ENCODE peak calls at places on chromosomes 11 and 22, in five cellular contexts. B, W, I, V and X are unnamed samples.

GRCh38 chr22:29269731-29270474 is 1.8 kb downstream of the EWSR1 start:
- DNase-seq in B (peak; percentile 61), W (peak; percentile 28), I (peak; percentile 18), V (no peak), X (no peak)

GRCh38 chr11:7982582-7983119 is 4.5 kb upstream of the EIF3F start:
- DNase-seq in B (no peak), W (no peak), I (no peak), V (no peak), X (no peak)

GRCh38 chr11:116736763-116737162 is 36.0 kb downstream of the BUD13 start:
- DNase-seq in B (no peak), W (no peak), I (peak; percentile 16), V (no peak), X (no peak)

GRCh38 chr11:118241191-118242098 is 10.7 kb downstream of the MPZL3 start:
- DNase-seq in B (no peak), W (no peak), I (peak; percentile 57), V (no peak), X (peak; percentile 33)

GRCh38 chr11:2825886-2826678 is 59.5 kb downstream of the CDKN1C start:
- DNase-seq in B (peak; percentile 94), W (peak; percentile 93), I (peak; percentile 94), V (peak; percentile 45), X (no peak)

GRCh38 chr11:122809861-122810260 is 28.4 kb upstream of the CRTAM start:
- DNase-seq in B (no peak), W (no peak), I (no peak), V (no peak), X (no peak)

GRCh38 chr11:123137496-123138270 is 57.4 kb downstream of the CLMP start:
- DNase-seq in B (peak; percentile 96), W (peak; percentile 87), I (no peak), V (peak; percentile 76), X (no peak)

GRCh38 chr11:73281201-73281741 is 9.1 kb downstream of the P2RY6 start:
- DNase-seq in B (no peak), W (no peak), I (no peak), V (no peak), X (no peak)

GRCh38 chr11:73366953-73367352 is 9.2 kb upstream of the RELT start:
- DNase-seq in B (no peak), W (no peak), I (no peak), V (no peak), X (no peak)

GRCh38 chr11:117621226-117621625 is 175.8 kb downstream of the DSCAML1 start:
- DNase-seq in B (no peak), W (peak; percentile 28), I (peak; percentile 25), V (no peak), X (no peak)

GRCh38 chr11:35825386-35825785 is 118.5 kb upstream of the LDLRAD3 start:
- DNase-seq in B (no peak), W (no peak), I (no peak), V (no peak), X (no peak)

GRCh38 chr11:395866-396265 is 1.9 kb downstream of the PKP3 start:
- DNase-seq in B (no peak), W (no peak), I (no peak), V (no peak), X (no peak)

GRCh38 chr11:78542007-78542406 is 32.7 kb downstream of the NARS2 start:
- DNase-seq in B (no peak), W (no peak), I (no peak), V (no peak), X (no peak)

GRCh38 chr11:120197254-120197891 is 13.5 kb upstream of the OAF start:
- DNase-seq in B (no peak), W (no peak), I (no peak), V (no peak), X (no peak)

GRCh38 chr22:19253143-19253542 is 38.4 kb downstream of the CLTCL1 start:
- DNase-seq in B (no peak), W (no peak), I (no peak), V (no peak), X (no peak)

GRCh38 chr22:17980638-17981051 is 43.7 kb downstream of the MICAL3 start:
- DNase-seq in B (no peak), W (peak; percentile 23), I (no peak), V (no peak), X (peak; percentile 23)

GRCh38 chr22:20741634-20742581 is 32.0 kb upstream of the SERPIND1 start:
- DNase-seq in B (no peak), W (peak; percentile 27), I (peak; percentile 62), V (no peak), X (no peak)
- TF ChIP-seq CTCF in B (no peak), W (peak; percentile 71), I (peak; percentile 85), V (peak; percentile 72), X (peak; percentile 77)

GRCh38 chr11:102061276-102061675 is 14.0 kb downstream of the CFAP300 start:
- DNase-seq in B (no peak), W (no peak), I (peak; percentile 25), V (no peak), X (no peak)
- TF ChIP-seq CTCF in B (no peak), W (peak; percentile 14), I (no peak), V (peak; percentile 14), X (no peak)

GRCh38 chr11:38095268-38095667 is 1497.2 kb upstream of the RAG2 start:
- DNase-seq in B (no peak), W (no peak), I (no peak), V (no peak), X (no peak)
- TF ChIP-seq CTCF in B (no peak), W (no peak), I (no peak), V (no peak), X (no peak)

GRCh38 chr22:42685941-42686666 is 34.6 kb downstream of the A4GALT start:
- DNase-seq in B (no peak), W (no peak), I (peak; percentile 57), V (no peak), X (no peak)
- TF ChIP-seq CTCF in B (no peak), W (no peak), I (no peak), V (no peak), X (no peak)

GRCh38 chr11:1516273-1517067 is 29.9 kb upstream of the MOB2 start:
- DNase-seq in B (no peak), W (no peak), I (peak; percentile 42), V (peak; percentile 10), X (no peak)
- TF ChIP-seq CTCF in B (no peak), W (no peak), I (no peak), V (peak; percentile 4), X (no peak)

DNA sequence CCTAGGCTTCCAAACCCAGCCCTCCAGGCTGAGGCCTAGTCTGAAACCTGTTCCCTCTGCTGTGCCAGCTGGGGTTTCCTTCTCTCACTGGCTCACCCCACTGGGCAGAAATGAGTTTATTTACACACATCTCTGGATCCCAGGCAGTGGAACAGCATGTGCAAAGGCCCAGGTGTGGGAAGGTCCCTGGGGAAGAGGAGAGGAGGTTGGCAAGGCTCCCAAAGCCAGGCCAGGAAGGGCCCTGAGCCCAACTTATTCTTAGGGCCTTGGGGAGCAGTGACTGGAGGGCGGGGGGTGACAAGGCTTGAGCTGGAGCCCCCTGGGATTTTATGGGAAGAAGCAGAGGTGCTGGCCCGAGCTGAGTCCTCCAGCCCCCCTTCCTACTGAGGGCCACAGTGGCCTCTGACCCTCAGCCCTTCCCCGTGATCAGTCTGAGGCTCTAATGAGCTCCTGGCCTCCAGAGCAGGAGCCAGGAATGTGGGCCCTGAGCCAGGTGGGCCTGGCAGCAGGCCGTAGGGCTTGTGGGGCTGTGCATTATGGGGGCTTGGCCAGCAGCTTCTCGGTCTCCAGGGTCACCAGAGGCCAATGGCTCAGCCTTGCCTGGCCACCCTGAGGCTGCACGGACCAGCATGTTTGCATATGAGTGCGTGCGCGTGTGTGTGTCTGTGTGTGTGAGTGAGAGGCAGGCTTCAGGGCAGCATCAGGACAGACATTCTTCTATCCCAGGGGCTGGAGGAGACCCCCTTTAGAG is 2.9 kb downstream of the MYO7A start:
- DNase-seq in B (no peak), W (peak; percentile 60), I (no peak), V (no peak), X (no peak)
- TF ChIP-seq CTCF in B (no peak), W (no peak), I (no peak), V (no peak), X (no peak)

DNA sequence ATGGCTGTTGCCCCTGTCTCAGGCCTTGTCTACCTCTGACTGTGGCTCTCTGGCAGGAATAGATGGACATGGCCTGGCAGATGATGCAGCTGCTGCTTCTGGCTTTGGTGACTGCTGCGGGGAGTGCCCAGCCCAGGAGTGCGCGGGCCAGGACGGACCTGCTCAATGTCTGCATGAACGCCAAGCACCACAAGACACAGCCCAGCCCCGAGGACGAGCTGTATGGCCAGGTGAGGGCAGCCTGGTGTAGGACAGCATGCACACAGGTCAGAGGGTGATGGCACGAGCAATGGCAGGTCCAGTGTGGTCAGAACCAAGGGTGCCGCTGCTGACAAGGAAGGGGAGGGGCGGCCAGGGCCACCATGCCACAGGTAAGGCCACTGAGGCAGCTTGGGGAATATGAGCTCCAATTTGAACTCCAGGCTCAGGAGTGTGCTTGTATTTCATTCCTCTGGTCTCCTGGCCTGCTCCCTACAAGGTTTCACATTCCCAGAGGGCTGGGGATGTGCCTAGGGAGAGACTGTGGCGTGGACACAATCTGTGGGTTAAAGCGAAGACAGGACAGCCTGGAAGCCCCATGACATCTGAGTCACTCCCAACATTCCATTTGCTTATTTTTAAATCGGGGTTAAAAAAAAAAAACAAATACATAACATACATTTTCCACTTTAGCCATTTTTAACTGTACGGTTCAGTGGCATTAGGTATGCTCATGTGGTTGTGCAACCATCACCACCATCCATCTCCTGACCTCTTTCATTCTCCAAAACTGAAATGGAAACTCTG is 559 bp downstream of the FOLR3 start:
- DNase-seq in B (peak; percentile 82), W (no peak), I (no peak), V (no peak), X (no peak)
- TF ChIP-seq CTCF in B (no peak), W (no peak), I (no peak), V (no peak), X (no peak)

GRCh38 chr11:4551346-4551979 is 6.5 kb downstream of the OR52M1 start:
- DNase-seq in B (no peak), W (no peak), I (peak; percentile 25), V (no peak), X (no peak)
- TF ChIP-seq CTCF in B (no peak), W (peak; percentile 21), I (peak; percentile 31), V (peak; percentile 46), X (no peak)

DNA sequence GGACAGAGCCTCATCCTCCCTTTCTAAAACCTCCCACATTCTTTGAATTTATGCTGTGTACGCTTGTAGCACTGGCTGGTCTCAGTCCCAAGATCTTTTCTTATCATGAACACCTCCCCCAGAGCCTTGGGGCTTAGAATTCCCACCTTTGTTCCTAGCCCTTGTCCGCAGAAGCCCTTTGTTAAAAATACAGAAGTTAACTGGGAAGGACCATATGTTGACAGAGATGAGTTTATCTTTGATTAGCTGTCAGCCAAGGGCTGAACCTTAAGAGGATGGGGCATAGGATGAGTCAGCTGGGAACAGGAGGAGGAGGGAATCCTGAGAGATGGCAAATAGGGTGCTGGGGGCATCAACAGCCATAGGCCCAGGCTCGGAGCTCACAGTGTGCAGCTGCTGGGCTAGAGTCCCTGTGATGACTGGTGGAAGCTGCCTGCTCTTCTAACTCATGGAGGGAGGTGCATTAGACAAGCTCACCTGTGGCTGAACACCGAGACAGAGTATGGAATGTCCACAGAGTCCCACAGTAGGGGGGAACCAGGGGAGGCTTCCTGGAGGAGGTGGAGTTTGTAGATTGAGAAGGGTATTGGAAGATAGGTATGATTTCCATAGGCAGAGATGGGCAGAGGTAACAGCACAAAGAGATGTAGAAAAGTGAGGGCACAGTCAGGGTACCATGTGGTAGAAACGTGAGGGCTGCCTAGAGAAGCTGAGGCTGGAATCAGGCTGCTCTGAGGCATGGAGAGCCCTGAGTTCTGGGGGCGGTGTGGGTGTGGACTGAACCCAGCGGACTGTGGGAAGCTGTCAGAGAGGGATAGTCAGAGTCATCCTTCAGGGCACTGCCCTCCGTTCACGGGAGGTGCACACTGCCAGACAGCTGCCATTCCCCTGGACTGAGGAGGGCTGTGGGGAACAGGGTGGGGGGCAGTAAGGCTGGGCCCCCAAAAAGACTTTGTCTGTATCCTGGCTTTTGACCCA is 9.9 kb downstream of the MICAL2 start:
- DNase-seq in B (no peak), W (peak; percentile 53), I (no peak), V (no peak), X (no peak)
- TF ChIP-seq CTCF in B (no peak), W (no peak), I (no peak), V (no peak), X (no peak)